ENCODE peak calls at places on chromosomes 13 and 19, in seven cellular contexts. One of them, this sample, is unnamed.

GRCh38 chr13:41059466-41059865 is 1.8 kb upstream of the WBP4 start:
- DNase-seq in H1: no peak
- DNase-seq in K562: no peak
- DNase-seq in endothelial cell of umbilical vein: peak
- DNase-seq in HCT116: no peak
- DNase-seq in GM12878: no peak
- DNase-seq in HepG2: no peak
- DNase-seq in this sample: no peak

GRCh38 chr13:52846567-52847321 is 1.7 kb downstream of the PCDH8 start:
- DNase-seq in H1: peak
- DNase-seq in K562: no peak
- DNase-seq in endothelial cell of umbilical vein: peak
- DNase-seq in HCT116: no peak
- DNase-seq in GM12878: no peak
- DNase-seq in HepG2: no peak
- DNase-seq in this sample: no peak

GRCh38 chr19:57192064-57192395 is 730 bp downstream of the ZNF264 start:
- DNase-seq in H1: no peak
- DNase-seq in K562: no peak
- DNase-seq in endothelial cell of umbilical vein: no peak
- DNase-seq in HCT116: no peak
- DNase-seq in GM12878: no peak
- DNase-seq in HepG2: no peak
- DNase-seq in this sample: no peak

GRCh38 chr13:97540696-97541095 is 106.7 kb downstream of the RAP2A start:
- DNase-seq in H1: no peak
- DNase-seq in K562: no peak
- DNase-seq in endothelial cell of umbilical vein: no peak
- DNase-seq in HCT116: no peak
- DNase-seq in GM12878: no peak
- DNase-seq in HepG2: no peak
- DNase-seq in this sample: no peak

GRCh38 chr13:98974053-98974452 is 3.8 kb downstream of the DOCK9 start:
- DNase-seq in H1: no peak
- DNase-seq in K562: no peak
- DNase-seq in endothelial cell of umbilical vein: peak
- DNase-seq in HCT116: no peak
- DNase-seq in GM12878: no peak
- DNase-seq in HepG2: no peak
- DNase-seq in this sample: no peak

GRCh38 chr19:19386373-19386869 is 19.1 kb upstream of the GATAD2A start:
- DNase-seq in H1: peak
- DNase-seq in K562: no peak
- DNase-seq in endothelial cell of umbilical vein: no peak
- DNase-seq in HCT116: no peak
- DNase-seq in GM12878: no peak
- DNase-seq in HepG2: no peak
- DNase-seq in this sample: no peak

GRCh38 chr19:18725755-18726416 is 42.4 kb downstream of the CRTC1 start:
- DNase-seq in H1: no peak
- DNase-seq in K562: no peak
- DNase-seq in endothelial cell of umbilical vein: no peak
- DNase-seq in HCT116: no peak
- DNase-seq in GM12878: no peak
- DNase-seq in HepG2: no peak
- DNase-seq in this sample: no peak

GRCh38 chr13:32731576-32731975 is 145.3 kb downstream of the PDS5B start:
- DNase-seq in H1: no peak
- DNase-seq in K562: no peak
- DNase-seq in endothelial cell of umbilical vein: peak
- DNase-seq in HCT116: no peak
- DNase-seq in GM12878: no peak
- DNase-seq in HepG2: no peak
- DNase-seq in this sample: no peak

GRCh38 chr13:48043789-48044503 is 6.4 kb downstream of the NUDT15 start:
- DNase-seq in H1: no peak
- DNase-seq in K562: no peak
- DNase-seq in endothelial cell of umbilical vein: peak
- DNase-seq in HCT116: no peak
- DNase-seq in GM12878: no peak
- DNase-seq in HepG2: no peak
- DNase-seq in this sample: no peak

GRCh38 chr13:61600360-61601033 is 184.8 kb upstream of the PCDH20 start:
- DNase-seq in H1: no peak
- DNase-seq in K562: no peak
- DNase-seq in endothelial cell of umbilical vein: no peak
- DNase-seq in HCT116: no peak
- DNase-seq in GM12878: no peak
- DNase-seq in HepG2: no peak
- DNase-seq in this sample: no peak

GRCh38 chr13:50085063-50085462 is 69.8 kb downstream of the KCNRG start:
- DNase-seq in H1: no peak
- DNase-seq in K562: peak
- DNase-seq in endothelial cell of umbilical vein: peak
- DNase-seq in HCT116: no peak
- DNase-seq in GM12878: no peak
- DNase-seq in HepG2: peak
- DNase-seq in this sample: no peak

GRCh38 chr19:17385878-17386611 is 8.0 kb downstream of the CCDC194 start:
- DNase-seq in H1: peak
- DNase-seq in K562: peak
- DNase-seq in endothelial cell of umbilical vein: peak
- DNase-seq in HCT116: no peak
- DNase-seq in GM12878: no peak
- DNase-seq in HepG2: peak
- DNase-seq in this sample: no peak

GRCh38 chr13:45200701-45201230 is at the start of gene KCTD4:
- DNase-seq in H1: no peak
- DNase-seq in K562: no peak
- DNase-seq in endothelial cell of umbilical vein: peak
- DNase-seq in HCT116: no peak
- DNase-seq in GM12878: no peak
- DNase-seq in HepG2: no peak
- DNase-seq in this sample: no peak

GRCh38 chr13:100240109-100240779 is 151.4 kb downstream of the PCCA start:
- DNase-seq in H1: no peak
- DNase-seq in K562: no peak
- DNase-seq in endothelial cell of umbilical vein: no peak
- DNase-seq in HCT116: no peak
- DNase-seq in GM12878: no peak
- DNase-seq in HepG2: no peak
- DNase-seq in this sample: no peak

GRCh38 chr19:11507370-11508078 is 1.9 kb upstream of the ZNF653 start:
- DNase-seq in H1: no peak
- DNase-seq in K562: no peak
- DNase-seq in endothelial cell of umbilical vein: no peak
- DNase-seq in HCT116: no peak
- DNase-seq in GM12878: no peak
- DNase-seq in HepG2: no peak
- DNase-seq in this sample: no peak

GRCh38 chr13:50400930-50401553 is 385.8 kb downstream of the KCNRG start:
- DNase-seq in H1: no peak
- DNase-seq in K562: no peak
- DNase-seq in endothelial cell of umbilical vein: peak
- DNase-seq in HCT116: no peak
- DNase-seq in GM12878: no peak
- DNase-seq in HepG2: peak
- DNase-seq in this sample: no peak

DNA sequence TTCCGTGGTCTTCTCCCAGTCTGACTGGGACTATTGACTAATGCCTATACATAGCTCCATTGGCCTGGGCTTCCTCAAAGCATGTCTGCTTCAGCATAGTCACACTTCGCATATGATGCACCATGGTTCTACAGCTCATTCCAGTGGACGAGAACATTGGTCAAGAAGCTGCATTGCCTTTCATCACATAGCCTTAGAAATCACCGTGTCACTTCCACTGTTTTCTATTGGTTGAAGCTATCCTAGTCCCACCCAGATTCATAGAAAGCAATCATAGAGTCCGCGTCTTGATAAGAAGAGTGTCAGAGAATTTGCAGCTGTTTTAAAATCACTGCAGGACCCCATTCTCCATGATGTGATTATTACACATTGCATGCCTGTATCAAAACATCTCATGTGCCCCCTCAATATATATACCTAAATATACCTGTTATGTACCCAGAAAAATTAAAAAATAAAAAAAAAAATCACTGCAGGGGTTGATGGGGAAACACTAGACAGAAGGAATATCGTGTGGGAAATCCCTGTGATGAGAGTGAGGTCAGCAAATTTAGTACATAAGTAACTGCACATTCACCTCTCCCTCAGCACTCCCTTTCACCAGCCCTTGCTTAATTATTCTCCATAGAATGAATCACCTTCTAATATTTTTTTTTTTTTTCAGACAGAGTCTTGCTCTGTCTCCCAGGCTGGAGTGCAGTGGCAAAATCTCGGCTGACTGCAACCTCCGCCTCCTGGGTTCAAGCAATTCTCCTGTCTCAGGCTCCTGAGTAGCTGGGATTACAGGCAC is 2.1 kb upstream of the ARHGAP33 start:
- DNase-seq in H1: no peak
- DNase-seq in K562: no peak
- DNase-seq in endothelial cell of umbilical vein: no peak
- DNase-seq in HCT116: no peak
- DNase-seq in GM12878: no peak
- DNase-seq in HepG2: no peak
- DNase-seq in this sample: no peak
- TF ChIP-seq EZH2 in H1: no peak
- TF ChIP-seq EZH2 in K562: no peak
- TF ChIP-seq EZH2 in endothelial cell of umbilical vein: no peak
- TF ChIP-seq EZH2 in HCT116: no peak
- TF ChIP-seq EZH2 in GM12878: no peak
- TF ChIP-seq EZH2 in HepG2: no peak
- TF ChIP-seq EZH2 in this sample: no peak

DNA sequence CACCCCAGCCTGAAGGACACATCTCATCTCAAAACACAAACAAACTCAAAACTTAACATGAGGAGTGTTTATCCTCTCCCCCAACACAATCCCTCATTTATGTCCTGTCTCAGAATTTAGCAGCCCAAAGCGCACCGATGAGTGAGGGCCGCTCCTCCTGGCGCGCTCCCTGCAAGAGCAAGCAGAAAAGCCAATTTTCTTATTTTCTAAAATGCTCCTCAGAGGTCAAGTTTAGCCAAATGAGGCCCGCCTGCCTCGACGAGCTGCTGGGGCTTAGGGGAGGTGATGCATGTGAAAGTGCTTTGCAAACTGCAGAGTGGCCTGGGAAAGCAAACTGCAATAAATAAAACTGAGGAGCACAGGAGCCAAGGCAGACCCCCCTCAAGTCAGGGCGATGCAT is 28.9 kb downstream of the CAPS start:
- DNase-seq in H1: no peak
- DNase-seq in K562: no peak
- DNase-seq in endothelial cell of umbilical vein: no peak
- DNase-seq in HCT116: no peak
- DNase-seq in GM12878: no peak
- DNase-seq in HepG2: no peak
- DNase-seq in this sample: no peak
- H3K9ac ChIP-seq in H1: no peak
- H3K9ac ChIP-seq in K562: no peak
- H3K9ac ChIP-seq in endothelial cell of umbilical vein: no peak
- H3K9ac ChIP-seq in HCT116: no peak
- H3K9ac ChIP-seq in GM12878: no peak
- H3K9ac ChIP-seq in HepG2: no peak
- H3K9ac ChIP-seq in this sample: no peak

DNA sequence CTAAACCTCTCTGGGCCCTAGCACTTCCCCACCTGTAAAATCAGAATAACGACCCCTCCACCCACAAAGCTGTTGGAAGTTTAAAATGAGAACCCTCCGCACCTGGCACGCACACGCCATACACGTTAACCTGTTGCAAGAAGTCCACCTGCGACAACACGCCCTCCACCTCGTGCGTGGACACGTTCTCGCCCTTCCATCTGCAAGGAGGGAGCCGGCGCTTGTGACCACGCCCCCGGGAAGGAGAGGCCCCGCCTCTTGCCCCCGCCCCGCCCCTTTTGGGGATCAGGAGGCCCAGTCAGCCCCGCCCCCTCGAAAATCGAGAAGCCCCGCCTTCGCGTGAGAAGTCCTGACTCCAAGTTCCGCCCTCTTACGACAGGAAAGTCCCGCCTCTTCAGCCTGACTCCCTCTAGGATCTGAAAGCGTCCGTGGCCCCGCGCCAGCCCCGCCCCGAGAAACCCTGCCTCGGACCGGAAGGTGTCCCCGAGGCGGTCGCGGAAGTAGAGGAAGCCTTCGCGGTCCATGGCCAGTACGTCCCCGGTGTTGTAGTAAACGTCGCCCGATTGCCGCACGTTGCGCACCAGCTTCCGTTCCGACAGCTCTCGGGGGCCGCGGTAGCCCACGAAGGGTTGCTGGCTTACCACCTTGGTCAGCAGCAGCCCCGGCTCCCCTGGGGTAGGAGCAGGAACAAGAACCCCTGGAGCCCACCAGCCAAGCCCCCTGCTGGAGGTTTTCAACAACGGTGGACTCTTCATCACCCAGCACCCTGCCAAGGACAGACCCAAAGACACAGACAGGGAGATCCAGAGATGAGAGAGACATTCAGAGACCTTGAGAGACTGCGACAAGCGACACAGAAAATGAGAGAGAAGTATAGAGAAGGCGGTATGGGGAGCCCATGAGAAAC is 12.5 kb downstream of the SLC27A5 start:
- DNase-seq in H1: peak
- DNase-seq in K562: peak
- DNase-seq in endothelial cell of umbilical vein: peak
- DNase-seq in HCT116: peak
- DNase-seq in GM12878: peak
- DNase-seq in HepG2: peak
- DNase-seq in this sample: peak
- TF ChIP-seq POLR2AphosphoS5 in H1: no peak
- TF ChIP-seq POLR2AphosphoS5 in K562: peak
- TF ChIP-seq POLR2AphosphoS5 in endothelial cell of umbilical vein: peak
- TF ChIP-seq POLR2AphosphoS5 in HCT116: peak
- TF ChIP-seq POLR2AphosphoS5 in GM12878: peak
- TF ChIP-seq POLR2AphosphoS5 in HepG2: peak
- TF ChIP-seq POLR2AphosphoS5 in this sample: peak

GRCh38 chr19:843180-843835 is 2.5 kb downstream of the PRTN3 start:
- DNase-seq in H1: no peak
- DNase-seq in K562: peak
- DNase-seq in endothelial cell of umbilical vein: no peak
- DNase-seq in HCT116: no peak
- DNase-seq in GM12878: no peak
- DNase-seq in HepG2: no peak
- DNase-seq in this sample: no peak

GRCh38 chr19:840519-841206 is at the start of gene PRTN3:
- DNase-seq in H1: no peak
- DNase-seq in K562: no peak
- DNase-seq in endothelial cell of umbilical vein: no peak
- DNase-seq in HCT116: no peak
- DNase-seq in GM12878: no peak
- DNase-seq in HepG2: no peak
- DNase-seq in this sample: no peak

GRCh38 chr19:844300-844971 is 3.6 kb downstream of the PRTN3 start:
- DNase-seq in H1: no peak
- DNase-seq in K562: peak
- DNase-seq in endothelial cell of umbilical vein: no peak
- DNase-seq in HCT116: no peak
- DNase-seq in GM12878: no peak
- DNase-seq in HepG2: no peak
- DNase-seq in this sample: no peak

GRCh38 chr19:845707-846481 is 5.1 kb downstream of the PRTN3 start:
- DNase-seq in H1: no peak
- DNase-seq in K562: no peak
- DNase-seq in endothelial cell of umbilical vein: no peak
- DNase-seq in HCT116: no peak
- DNase-seq in GM12878: no peak
- DNase-seq in HepG2: no peak
- DNase-seq in this sample: no peak

GRCh38 chr19:843836-844299 is 3.1 kb downstream of the PRTN3 start:
- DNase-seq in H1: no peak
- DNase-seq in K562: no peak
- DNase-seq in endothelial cell of umbilical vein: no peak
- DNase-seq in HCT116: no peak
- DNase-seq in GM12878: no peak
- DNase-seq in HepG2: no peak
- DNase-seq in this sample: no peak
- TF ChIP-seq EZH2 in H1: no peak
- TF ChIP-seq EZH2 in K562: no peak
- TF ChIP-seq EZH2 in endothelial cell of umbilical vein: peak
- TF ChIP-seq EZH2 in HCT116: no peak
- TF ChIP-seq EZH2 in GM12878: no peak
- TF ChIP-seq EZH2 in HepG2: no peak
- TF ChIP-seq EZH2 in this sample: no peak